ENCODE peak calls at places on chromosome 5, in seven cellular contexts. W is CD4-positive, alpha-beta T cell; R is suprapubic skin; I is astrocyte; G is heart left ventricle; A is RWPE1; O is left ventricle myocardium inferior. Z is an unnamed sample.

GRCh38 chr5:180689071-180689694 is 39.8 kb upstream of the FLT4 start:
- DNase-seq in W (peak), G (no peak), R (no peak), I (no peak), A (no peak), O (no peak), Z (no peak)

GRCh38 chr5:157189223-157189622 is 8.6 kb downstream of the ITK start:
- DNase-seq in O (no peak), A (no peak), R (no peak), I (no peak), G (no peak), W (no peak), Z (no peak)

GRCh38 chr5:173639-174600 is 17.4 kb upstream of the LRRC14B start:
- DNase-seq in R (peak), I (no peak), O (no peak), W (no peak), G (no peak), A (no peak), Z (no peak)

GRCh38 chr5:39801306-39801705 is 376.5 kb upstream of the DAB2 start:
- DNase-seq in W (no peak), G (no peak), O (no peak), I (no peak), R (no peak), A (no peak), Z (no peak)

GRCh38 chr5:122390107-122390506 is 78.1 kb downstream of the SNCAIP start:
- DNase-seq in G (no peak), I (no peak), A (no peak), R (no peak), W (no peak), O (no peak), Z (no peak)

GRCh38 chr5:172641359-172642045 is 439 bp downstream of the NEURL1B start:
- DNase-seq in O (peak), W (no peak), R (no peak), I (no peak), G (no peak), A (no peak), Z (no peak)

GRCh38 chr5:40678021-40678939 is 1.4 kb upstream of the PTGER4 start:
- DNase-seq in R (no peak), I (no peak), A (no peak), O (no peak), G (no peak), W (no peak), Z (peak)

GRCh38 chr5:135445306-135445940 is 1.7 kb downstream of the DCANP1 start:
- DNase-seq in G (no peak), I (no peak), O (no peak), W (no peak), R (no peak), A (no peak), Z (no peak)

GRCh38 chr5:139385061-139385889 is 2.2 kb upstream of the SLC23A1 start:
- DNase-seq in W (no peak), R (no peak), I (no peak), G (no peak), A (no peak), O (no peak), Z (peak)

GRCh38 chr5:1099931-1100651 is 11.8 kb downstream of the SLC12A7 start:
- DNase-seq in I (no peak), R (no peak), G (no peak), O (no peak), A (no peak), W (no peak), Z (no peak)

GRCh38 chr5:606526-607399 is 5.4 kb upstream of the CEP72 start:
- DNase-seq in O (no peak), G (no peak), I (no peak), A (no peak), R (no peak), W (no peak), Z (no peak)

GRCh38 chr5:95808013-95808685 is 14.4 kb downstream of the GLRX start:
- DNase-seq in W (no peak), I (no peak), O (no peak), A (no peak), R (no peak), G (no peak), Z (no peak)

GRCh38 chr5:32600057-32600622 is 14.8 kb downstream of the SUB1 start:
- DNase-seq in R (no peak), G (peak), W (no peak), O (no peak), I (peak), A (peak), Z (peak)

GRCh38 chr5:114789773-114790402 is 379.8 kb downstream of the TRIM36 start:
- DNase-seq in W (no peak), A (peak), O (no peak), I (peak), R (no peak), G (no peak), Z (peak)

GRCh38 chr5:141518616-141519015 is 29.7 kb downstream of the PCDHGC5 start:
- DNase-seq in A (no peak), R (no peak), G (no peak), W (no peak), I (no peak), O (no peak), Z (no peak)

GRCh38 chr5:73388371-73388684 is 60.2 kb downstream of the FOXD1 start:
- DNase-seq in R (no peak), I (peak), G (no peak), W (no peak), O (no peak), A (no peak), Z (peak)

GRCh38 chr5:83011990-83012389 is 65.2 kb downstream of the TMEM167A start:
- DNase-seq in A (no peak), G (no peak), R (no peak), I (no peak), W (no peak), O (no peak), Z (no peak)

GRCh38 chr5:158246661-158247060 is 387.7 kb upstream of the CLINT1 start:
- DNase-seq in A (no peak), O (no peak), I (no peak), R (no peak), W (no peak), G (no peak), Z (no peak)

GRCh38 chr5:56190500-56190899 is 42.6 kb downstream of the ANKRD55 start:
- DNase-seq in R (no peak), O (peak), A (no peak), G (peak), I (peak), W (peak), Z (peak)

GRCh38 chr5:72510610-72511121 is 3.5 kb upstream of the ZNF366 start:
- DNase-seq in G (peak), W (no peak), I (peak), R (peak), A (peak), O (no peak), Z (no peak)

GRCh38 chr5:16090270-16090669 is 89.3 kb downstream of the MARCHF11 start:
- DNase-seq in G (no peak), O (no peak), W (no peak), I (no peak), R (no peak), A (no peak), Z (no peak)

GRCh38 chr5:53030828-53031425 is 41.8 kb downstream of the ITGA2 start:
- DNase-seq in O (no peak), W (no peak), G (no peak), R (no peak), A (no peak), I (no peak), Z (peak)

GRCh38 chr5:180704362-180704761 is 35.5 kb downstream of the OR2Y1 start:
- DNase-seq in O (no peak), W (no peak), A (peak), R (no peak), G (no peak), I (peak), Z (peak)

GRCh38 chr5:175709276-175709781 is 51.5 kb downstream of the HRH2 start:
- DNase-seq in W (no peak), R (peak), A (no peak), G (no peak), O (no peak), I (no peak), Z (no peak)

GRCh38 chr5:108093186-108093585 is 288.7 kb downstream of the FBXL17 start:
- DNase-seq in A (no peak), R (no peak), I (peak), O (no peak), W (no peak), G (no peak), Z (no peak)

GRCh38 chr5:14917719-14918118 is 46.1 kb upstream of the ANKH start:
- DNase-seq in O (no peak), R (no peak), W (no peak), A (no peak), G (peak), I (no peak), Z (peak)

GRCh38 chr5:96141749-96142148 is 180.1 kb upstream of the ELL2 start:
- DNase-seq in G (no peak), R (no peak), W (no peak), A (peak), I (peak), O (no peak), Z (peak)

GRCh38 chr5:1564824-1565736 is 41.3 kb upstream of the LPCAT1 start:
- DNase-seq in G (no peak), W (no peak), A (no peak), I (no peak), O (no peak), R (no peak), Z (no peak)

GRCh38 chr5:97844797-97845196 is 661.8 kb upstream of the RIOK2 start:
- DNase-seq in O (no peak), W (no peak), G (no peak), I (no peak), R (no peak), A (no peak), Z (no peak)

GRCh38 chr5:92652735-92653134 is 928.3 kb downstream of the NR2F1-AS1 start:
- DNase-seq in O (no peak), I (no peak), A (no peak), R (no peak), G (no peak), W (no peak), Z (no peak)

GRCh38 chr5:177516601-177517568 is at the start of gene DDX41:
- DNase-seq in W (peak), A (peak), G (peak), O (peak), R (peak), I (peak), Z (peak)
- TF ChIP-seq CTCF in W (no peak), A (no peak), G (peak), O (peak), R (no peak), I (no peak), Z (no peak)

GRCh38 chr5:149685494-149685893 is 44.6 kb upstream of the PPARGC1B start:
- DNase-seq in A (no peak), O (no peak), I (no peak), R (no peak), W (no peak), G (no peak), Z (no peak)
- TF ChIP-seq CTCF in A (no peak), O (no peak), I (no peak), R (no peak), W (no peak), G (no peak), Z (no peak)

DNA sequence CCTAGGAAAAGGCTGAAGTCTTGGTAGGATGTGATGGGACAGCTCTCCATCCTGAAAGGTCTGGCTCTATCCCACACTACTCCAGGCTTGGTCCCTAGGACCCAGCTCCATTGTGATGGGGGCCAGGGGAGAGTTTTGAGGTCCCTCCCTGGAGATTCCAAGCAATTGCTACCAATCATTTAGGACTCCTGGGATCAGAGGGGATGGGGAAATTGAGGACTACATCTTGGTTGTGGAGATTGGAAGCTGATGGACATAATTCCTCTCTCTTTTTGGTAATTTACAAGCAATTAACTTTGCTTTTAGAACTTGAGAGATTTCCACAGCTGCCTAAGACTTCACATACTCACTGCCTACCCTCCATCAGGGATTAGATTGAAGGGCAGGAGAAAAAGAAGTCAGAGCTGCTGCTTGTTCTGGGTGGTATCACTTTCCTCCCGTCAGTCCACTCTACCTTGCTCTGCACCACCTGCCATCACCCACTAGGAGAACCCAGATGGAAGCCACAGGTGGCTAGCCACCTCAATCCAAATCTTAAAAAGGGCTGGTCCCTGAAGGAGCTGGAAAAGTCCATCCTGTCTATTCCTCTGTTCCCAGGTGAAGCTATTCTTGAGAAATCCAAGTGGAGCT is 10.6 kb downstream of the IRF1 start:
- DNase-seq in R (no peak), O (no peak), G (no peak), I (no peak), W (no peak), A (no peak), Z (no peak)
- TF ChIP-seq CTCF in R (no peak), O (no peak), G (no peak), I (no peak), W (no peak), A (no peak), Z (no peak)

GRCh38 chr5:78360674-78361225 is 333 bp downstream of the SCAMP1 start:
- DNase-seq in G (peak), O (peak), W (peak), I (no peak), A (peak), R (peak), Z (no peak)
- TF ChIP-seq CTCF in G (no peak), O (no peak), W (no peak), I (no peak), A (peak), R (no peak), Z (no peak)

DNA sequence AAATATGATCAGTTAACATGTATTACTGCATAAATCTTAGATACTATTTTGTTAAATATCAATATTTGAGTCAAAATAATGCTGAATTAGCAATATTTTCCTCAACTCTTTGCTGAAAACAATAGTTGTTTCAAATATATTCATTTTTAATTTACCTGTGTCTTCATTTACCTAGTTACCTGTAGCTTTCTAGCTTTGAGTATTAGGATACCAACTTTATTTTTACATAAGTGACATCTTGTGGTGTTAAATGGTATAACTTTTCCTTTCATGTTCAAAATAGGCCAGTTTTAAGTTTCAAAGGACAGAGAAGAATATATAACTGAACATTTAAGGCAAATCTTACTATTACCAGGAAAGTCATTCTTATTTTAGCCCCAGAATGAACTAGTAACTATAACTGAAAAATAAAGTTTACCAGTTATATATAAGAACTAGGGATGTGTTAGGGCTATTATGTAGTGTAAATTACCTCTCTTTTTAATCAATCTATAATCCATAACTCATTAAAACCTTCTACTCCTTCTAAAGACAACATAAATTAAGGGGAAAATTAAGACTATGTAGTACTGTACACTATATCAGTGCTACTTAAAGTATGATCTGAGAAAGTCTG is 25.3 kb downstream of the AP3B1 start:
- DNase-seq in W (no peak), G (no peak), I (no peak), R (no peak), A (peak), O (no peak), Z (no peak)
- TF ChIP-seq CTCF in W (peak), G (peak), I (peak), R (no peak), A (peak), O (peak), Z (peak)

DNA sequence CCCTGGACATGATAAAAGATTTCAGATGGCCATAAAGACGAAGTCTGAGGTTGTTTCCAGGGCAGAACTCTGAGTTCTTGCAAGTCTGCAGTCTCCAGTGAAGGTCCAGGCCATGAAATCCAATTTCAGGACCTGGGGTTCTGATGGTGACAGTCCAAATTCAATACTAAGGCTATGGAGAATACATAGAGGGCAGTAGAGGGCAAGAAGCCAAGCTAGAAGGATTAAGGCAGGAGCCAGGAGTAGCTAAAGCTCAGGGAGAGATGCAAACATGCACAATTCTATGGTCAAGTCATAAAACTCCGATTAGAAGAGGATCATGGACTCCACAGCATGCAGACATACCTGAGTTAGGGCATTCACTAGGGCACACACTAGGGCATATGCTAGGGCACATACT is 11.4 kb downstream of the SLIT3 start:
- DNase-seq in O (no peak), I (no peak), A (no peak), W (no peak), R (no peak), G (no peak), Z (no peak)
- TF ChIP-seq CTCF in O (no peak), I (no peak), A (no peak), W (no peak), R (no peak), G (no peak), Z (no peak)

GRCh38 chr5:144331361-144331760 is 160.7 kb downstream of the KCTD16 start:
- DNase-seq in G (no peak), O (no peak), W (no peak), R (no peak), I (no peak), A (no peak), Z (no peak)

GRCh38 chr5:144333336-144333920 is 162.8 kb downstream of the KCTD16 start:
- DNase-seq in W (no peak), I (no peak), R (no peak), G (no peak), A (peak), O (no peak), Z (peak)

GRCh38 chr5:144328980-144329379 is 158.3 kb downstream of the KCTD16 start:
- DNase-seq in I (no peak), G (no peak), R (no peak), A (no peak), O (no peak), W (no peak), Z (no peak)

GRCh38 chr5:144335561-144335960 is 164.9 kb downstream of the KCTD16 start:
- DNase-seq in O (no peak), A (no peak), R (no peak), I (no peak), G (no peak), W (no peak), Z (no peak)

DNA sequence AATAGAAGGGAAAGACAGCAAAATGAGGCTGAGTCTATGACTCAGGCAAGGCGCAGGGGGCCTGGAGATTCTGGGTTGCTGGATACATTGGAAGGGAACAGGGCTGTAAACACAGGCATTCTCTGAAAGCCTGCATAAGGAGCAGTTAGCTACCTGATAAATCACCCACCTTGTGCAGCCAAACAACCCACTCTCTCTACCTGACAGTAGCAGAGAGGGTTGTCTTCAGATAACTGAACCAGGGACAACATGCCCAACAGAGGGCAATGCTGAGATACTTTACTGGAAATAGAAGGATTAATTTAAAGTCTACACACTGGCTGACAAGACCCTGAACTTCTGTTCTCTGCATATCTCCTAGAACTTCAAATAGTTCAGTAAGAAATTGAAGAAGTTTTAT is 161.6 kb downstream of the KCTD16 start:
- DNase-seq in R (no peak), G (no peak), O (no peak), A (no peak), W (no peak), I (no peak), Z (no peak)
- TF ChIP-seq CTCF in R (no peak), G (no peak), O (no peak), A (no peak), W (no peak), I (peak), Z (no peak)

DNA sequence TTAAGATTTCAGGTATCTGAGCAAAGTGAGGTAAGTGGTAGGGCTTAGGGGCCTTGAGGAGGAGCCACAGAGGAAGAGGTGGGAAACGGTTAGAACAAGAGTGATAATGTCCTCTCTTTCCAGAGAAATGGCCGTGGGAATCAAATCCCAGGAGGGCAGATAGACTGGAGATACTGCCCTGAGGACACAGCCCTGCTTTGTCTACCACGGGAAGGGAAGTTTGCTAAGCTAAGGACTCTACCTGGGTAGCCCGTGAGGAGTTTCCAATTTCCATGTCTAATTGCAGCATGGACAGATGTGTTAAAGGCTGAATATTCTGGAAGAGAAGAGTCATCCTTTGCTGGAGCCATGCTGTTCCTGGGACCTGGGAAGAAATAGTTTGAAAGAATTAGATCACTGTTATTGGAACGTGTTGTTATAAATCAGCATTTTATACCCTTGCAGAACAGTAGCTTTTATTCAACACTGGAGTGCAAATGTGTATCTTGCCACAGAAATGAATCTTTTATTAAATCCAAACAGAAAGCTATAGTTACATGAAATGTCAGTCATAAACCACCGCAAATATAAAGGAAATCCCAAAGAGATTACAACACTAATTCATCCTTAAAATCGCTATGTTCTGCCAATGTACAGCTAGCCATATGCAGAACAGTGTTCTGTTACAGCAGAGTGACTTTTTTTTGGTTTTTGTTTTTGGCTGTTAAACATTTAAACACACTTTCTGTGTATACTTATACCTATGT is 133.2 kb upstream of the LHFPL2 start:
- DNase-seq in O (no peak), R (no peak), I (no peak), W (no peak), A (no peak), G (no peak), Z (no peak)
- TF ChIP-seq CTCF in O (no peak), R (no peak), I (no peak), W (no peak), A (no peak), G (no peak), Z (no peak)

Z was measured in mammary epithelial cell.